ENCODE peak calls at places on chromosomes 1 and 21, in five cellular contexts. M is NCI-H2107, Z is renal cortical epithelial cell, R is GM06990, S is glutamatergic neuron. K is an unnamed sample.
A peak's percentile ranks its signal among the peaks of the same experiment; 100 is the strongest.

GRCh38 chr21:45491623-45492022 is 50.6 kb downstream of the SLC19A1 start:
- DNase-seq in M (no peak), Z (no peak), R (no peak), S (no peak), K (no peak)

GRCh38 chr1:14369526-14370213 is 228.8 kb upstream of the KAZN start:
- DNase-seq in M (no peak), Z (no peak), R (no peak), S (no peak), K (no peak)

GRCh38 chr1:21901986-21902377 is 35.1 kb downstream of the HSPG2 start:
- DNase-seq in M (no peak), Z (no peak), R (no peak), S (no peak), K (no peak)

GRCh38 chr1:208178091-208178529 is 66.1 kb downstream of the PLXNA2 start:
- DNase-seq in M (no peak), Z (peak; percentile 31), R (no peak), S (no peak), K (no peak)

GRCh38 chr1:83857108-83857507 is 141.8 kb downstream of the TTLL7 start:
- DNase-seq in M (peak; percentile 21), Z (peak; percentile 44), R (no peak), S (no peak), K (no peak)

GRCh38 chr1:224127925-224128819 is 14.3 kb downstream of the FBXO28 start:
- DNase-seq in M (no peak), Z (peak; percentile 12), R (no peak), S (no peak), K (no peak)

GRCh38 chr1:201495447-201496295 is 11.3 kb downstream of the CSRP1 start:
- DNase-seq in M (peak; percentile 56), Z (no peak), R (no peak), S (peak; percentile 26), K (no peak)

GRCh38 chr1:223700942-223701637 is 11.2 kb upstream of the CAPN2 start:
- DNase-seq in M (no peak), Z (peak; percentile 98), R (no peak), S (peak; percentile 58), K (peak; percentile 99)

GRCh38 chr1:53460211-53460634 is 1.0 kb downstream of the DMRTB1 start:
- DNase-seq in M (no peak), Z (no peak), R (no peak), S (no peak), K (no peak)

GRCh38 chr1:212671342-212672031 is 28.2 kb downstream of the BATF3 start:
- DNase-seq in M (peak; percentile 80), Z (peak; percentile 93), R (no peak), S (no peak), K (peak; percentile 89)

GRCh38 chr1:53328009-53328489 is at the start of gene LRP8:
- DNase-seq in M (peak; percentile 76), Z (no peak), R (peak; percentile 85), S (peak; percentile 85), K (peak; percentile 58)

GRCh38 chr21:46500224-46500861 is 41.7 kb downstream of the DIP2A start:
- DNase-seq in M (no peak), Z (peak; percentile 65), R (no peak), S (no peak), K (peak; percentile 35)

GRCh38 chr1:27044613-27045091 is 32.0 kb upstream of the TENT5B start:
- DNase-seq in M (peak; percentile 85), Z (peak; percentile 57), R (peak; percentile 68), S (peak; percentile 96), K (peak; percentile 69)

GRCh38 chr1:217562229-217562878 is 68.5 kb downstream of the GPATCH2 start:
- DNase-seq in M (no peak), Z (peak; percentile 90), R (no peak), S (no peak), K (peak; percentile 58)

GRCh38 chr1:245500546-245500945 is 345.8 kb downstream of the KIF26B start:
- DNase-seq in M (no peak), Z (peak; percentile 92), R (no peak), S (no peak), K (no peak)

GRCh38 chr21:39388038-39388810 is 39.3 kb upstream of the HMGN1 start:
- DNase-seq in M (peak; percentile 76), Z (peak; percentile 45), R (peak; percentile 85), S (peak; percentile 93), K (peak; percentile 70)

GRCh38 chr1:9326596-9326995 is 33.9 kb downstream of the SPSB1 start:
- DNase-seq in M (no peak), Z (peak; percentile 23), R (no peak), S (no peak), K (no peak)

GRCh38 chr1:218847966-218848365 is 325.7 kb upstream of the LYPLAL1 start:
- DNase-seq in M (no peak), Z (no peak), R (no peak), S (no peak), K (no peak)

GRCh38 chr1:206457408-206457807 is 12.9 kb upstream of the IKBKE start:
- DNase-seq in M (no peak), Z (no peak), R (no peak), S (no peak), K (no peak)

GRCh38 chr1:156104065-156104810 is 10.3 kb upstream of the LMNA start:
- DNase-seq in M (no peak), Z (peak; percentile 88), R (no peak), S (no peak), K (peak; percentile 88)